ENCODE peak calls at places on chromosome 1, in nine cellular contexts. V is foreskin keratinocyte; H is HTR-8/SVneo; S is stimulated activated CD4-positive, alpha-beta T cell treated with anti-CD3 and anti-CD28 coated beads, Interleukin-1b, Interleukin-23, amount 100 ng/mL, for 48 hours; G is GM03348; E is H9; U is MCF 10A; P is erythroblast; Y is A673. B is an unnamed sample.

GRCh38 chr1:115459161-115459560 is 121.1 kb upstream of the NGF start:
- DNase-seq in G (no peak), S (no peak), Y (no peak), U (no peak), P (no peak), E (no peak), V (no peak), H (no peak), B (no peak)

GRCh38 chr1:225866061-225866844 is 15.9 kb downstream of the TMEM63A start:
- DNase-seq in V (no peak), P (no peak), G (no peak), S (peak; percentile 80), Y (peak; percentile 70), H (no peak), U (peak; percentile 72), E (no peak), B (peak; percentile 72)

GRCh38 chr1:31811605-31812004 is 4.2 kb downstream of the SPOCD1 start:
- DNase-seq in G (peak; percentile 51), Y (peak; percentile 60), U (no peak), S (no peak), V (no peak), P (no peak), H (no peak), E (peak; percentile 71), B (no peak)

GRCh38 chr1:103109291-103109920 is 1.1 kb upstream of the COL11A1 start:
- DNase-seq in U (no peak), Y (no peak), E (peak; percentile 26), P (no peak), V (peak; percentile 62), H (no peak), G (no peak), S (no peak), B (no peak)

GRCh38 chr1:238647877-238648276 is 738.5 kb upstream of the CHRM3 start:
- DNase-seq in G (peak; percentile 3), P (no peak), S (no peak), E (peak; percentile 74), V (peak; percentile 92), H (peak; percentile 75), U (peak; percentile 95), Y (peak; percentile 57), B (no peak)

GRCh38 chr1:76998582-76999189 is 131.4 kb downstream of the ST6GALNAC5 start:
- DNase-seq in G (peak; percentile 70), Y (no peak), S (no peak), E (no peak), U (peak; percentile 83), P (no peak), H (peak; percentile 27), V (peak; percentile 99), B (no peak)

GRCh38 chr1:168623003-168623828 is 46.8 kb downstream of the XCL1 start:
- DNase-seq in U (peak; percentile 91), S (no peak), P (no peak), H (no peak), E (no peak), V (peak; percentile 60), Y (peak; percentile 22), G (peak; percentile 78), B (no peak)

GRCh38 chr1:226643701-226644540 is 95.2 kb downstream of the ITPKB start:
- DNase-seq in H (no peak), E (no peak), V (no peak), Y (no peak), G (no peak), U (no peak), P (no peak), S (peak; percentile 32), B (no peak)

GRCh38 chr1:33897092-33897725 is 33.3 kb downstream of the HMGB4 start:
- DNase-seq in H (no peak), U (no peak), S (no peak), G (no peak), Y (no peak), V (no peak), E (no peak), P (no peak), B (no peak)

GRCh38 chr1:95171270-95172245 is 54.4 kb downstream of the TLCD4 start:
- DNase-seq in U (no peak), H (no peak), S (no peak), P (no peak), Y (no peak), E (no peak), G (no peak), V (no peak), B (no peak)

GRCh38 chr1:144551543-144552424 is 40.9 kb upstream of the PPIAL4F start:
- DNase-seq in V (peak; percentile 98), H (peak; percentile 71), E (peak; percentile 97), P (no peak), S (peak; percentile 89), U (peak; percentile 100), Y (peak; percentile 96), G (peak; percentile 89), B (no peak)

GRCh38 chr1:111275079-111275478 is 15.6 kb upstream of the CHIA start:
- DNase-seq in H (no peak), E (no peak), U (peak; percentile 71), V (peak; percentile 58), S (peak; percentile 49), Y (no peak), G (peak; percentile 81), P (no peak), B (no peak)

GRCh38 chr1:41322835-41323234 is 38.4 kb upstream of the FOXO6 start:
- DNase-seq in E (peak; percentile 79), U (peak; percentile 62), V (no peak), H (peak; percentile 49), P (peak; percentile 49), Y (peak; percentile 41), G (no peak), S (peak; percentile 34), B (no peak)

GRCh38 chr1:186738896-186739295 is 58.7 kb upstream of the PTGS2 start:
- DNase-seq in U (no peak), E (no peak), P (no peak), S (no peak), Y (no peak), G (no peak), V (peak; percentile 55), H (no peak), B (no peak)

GRCh38 chr1:117368116-117369108 is 1.2 kb downstream of the MAN1A2 start:
- DNase-seq in G (no peak), P (peak; percentile 51), E (no peak), S (peak; percentile 19), H (no peak), V (peak; percentile 54), U (peak; percentile 64), Y (peak; percentile 53), B (no peak)

GRCh38 chr1:154714638-154715037 is 106.7 kb upstream of the ADAR start:
- DNase-seq in G (peak; percentile 72), Y (peak; percentile 44), H (peak; percentile 25), U (peak; percentile 46), P (peak; percentile 45), E (no peak), S (no peak), V (peak; percentile 26), B (no peak)